ENCODE peak calls at places on chromosomes 13 and 19, in four cellular contexts. C is GM12878, Q is H1, G is HepG2. V is an unnamed sample.

GRCh38 chr19:13913352-13913751 is 7.4 kb downstream of the CC2D1A start:
- DNase-seq in C (no peak), Q (no peak), G (no peak), V (peak)

GRCh38 chr19:50380767-50381166 is 3.4 kb upstream of the POLD1 start:
- DNase-seq in C (no peak), Q (no peak), G (no peak), V (no peak)

GRCh38 chr19:46221981-46222610 is 7.4 kb upstream of the IGFL1 start:
- DNase-seq in C (no peak), Q (peak), G (no peak), V (no peak)

GRCh38 chr19:14434543-14435319 is 1.6 kb downstream of the PKN1 start:
- DNase-seq in C (no peak), Q (no peak), G (peak), V (peak)

GRCh38 chr19:31127132-31127967 is 221.9 kb downstream of the TSHZ3 start:
- DNase-seq in C (no peak), Q (no peak), G (no peak), V (no peak)

GRCh38 chr13:22061371-22061805 is 390.5 kb downstream of the FGF9 start:
- DNase-seq in C (peak), Q (no peak), G (no peak), V (no peak)

GRCh38 chr13:44508562-44509062 is 67.5 kb downstream of the TSC22D1 start:
- DNase-seq in C (no peak), Q (no peak), G (no peak), V (no peak)

GRCh38 chr13:60312851-60313505 is 84.0 kb upstream of the TDRD3 start:
- DNase-seq in C (no peak), Q (no peak), G (no peak), V (no peak)

GRCh38 chr19:23563326-23563725 is 123.7 kb downstream of the ZNF675 start:
- DNase-seq in C (no peak), Q (no peak), G (no peak), V (no peak)

GRCh38 chr13:48400820-48401219 is 12.1 kb downstream of the LPAR6 start:
- DNase-seq in C (peak), Q (no peak), G (no peak), V (no peak)

DNA sequence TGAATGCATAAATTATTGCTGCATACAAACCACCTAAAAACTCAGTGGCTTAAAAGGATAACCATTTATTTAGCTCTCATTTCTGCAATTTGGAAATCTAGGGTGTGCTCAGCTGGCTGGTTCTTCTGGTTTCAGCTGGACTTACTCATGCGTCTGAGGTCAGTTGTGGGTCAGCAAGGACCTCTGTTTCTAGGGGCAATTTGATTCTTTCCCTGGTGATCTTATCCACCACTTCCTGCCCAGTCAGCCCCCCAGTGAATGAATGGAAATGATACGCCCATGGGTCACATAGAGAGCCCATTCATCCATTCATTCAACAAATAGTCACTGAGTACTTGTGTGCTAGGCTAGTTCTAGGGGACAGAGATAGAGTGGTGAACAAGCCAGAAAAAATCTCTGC is 9.9 kb downstream of the FXYD5 start:
- DNase-seq in C (no peak), Q (no peak), G (no peak), V (no peak)
- TF ChIP-seq CBX5 in C (no peak), Q (no peak), G (no peak), V (no peak)

DNA sequence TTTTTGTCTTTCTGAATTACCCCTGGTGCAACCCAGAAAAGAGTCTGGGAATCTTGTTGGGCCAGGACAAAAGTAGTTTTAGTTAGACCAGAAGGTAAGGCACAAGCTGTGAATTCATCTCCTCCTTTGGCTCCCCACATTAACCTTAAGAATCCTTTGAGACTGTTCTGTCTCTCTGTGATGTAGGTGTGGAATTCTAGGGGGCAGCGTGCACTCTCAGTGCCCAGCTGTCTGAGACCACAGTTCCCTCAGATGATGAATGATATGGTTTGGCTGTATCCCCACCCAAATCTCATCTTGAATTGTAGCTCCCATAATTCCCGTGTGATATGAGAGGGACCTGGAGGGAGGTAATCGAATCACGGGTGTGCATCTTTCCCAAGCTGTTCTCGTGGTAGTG is 43.9 kb downstream of the ZNF506 start:
- DNase-seq in C (no peak), Q (no peak), G (no peak), V (no peak)
- TF ChIP-seq CBX5 in C (no peak), Q (no peak), G (no peak), V (no peak)

DNA sequence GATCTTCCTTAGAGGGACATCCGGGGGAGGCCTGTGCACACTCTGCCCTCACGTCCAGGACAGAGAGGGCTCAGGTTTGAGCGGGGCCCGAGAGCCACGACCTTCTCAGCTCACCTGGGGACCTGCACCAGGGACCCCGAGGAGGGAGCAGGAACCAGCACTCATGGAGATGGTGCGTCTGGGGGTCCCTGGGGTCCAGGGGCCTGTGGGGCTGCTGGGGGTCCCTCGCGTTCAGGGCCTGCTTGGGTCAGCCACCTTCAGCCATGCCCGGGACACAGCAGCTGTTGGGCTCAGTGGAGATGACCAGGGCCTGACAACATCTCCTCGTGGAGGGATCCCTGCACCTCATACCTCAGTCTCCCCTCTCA is 47.1 kb downstream of the TMEM255B start:
- DNase-seq in C (no peak), Q (no peak), G (no peak), V (no peak)
- TF ChIP-seq CBX5 in C (no peak), Q (no peak), G (no peak), V (no peak)

DNA sequence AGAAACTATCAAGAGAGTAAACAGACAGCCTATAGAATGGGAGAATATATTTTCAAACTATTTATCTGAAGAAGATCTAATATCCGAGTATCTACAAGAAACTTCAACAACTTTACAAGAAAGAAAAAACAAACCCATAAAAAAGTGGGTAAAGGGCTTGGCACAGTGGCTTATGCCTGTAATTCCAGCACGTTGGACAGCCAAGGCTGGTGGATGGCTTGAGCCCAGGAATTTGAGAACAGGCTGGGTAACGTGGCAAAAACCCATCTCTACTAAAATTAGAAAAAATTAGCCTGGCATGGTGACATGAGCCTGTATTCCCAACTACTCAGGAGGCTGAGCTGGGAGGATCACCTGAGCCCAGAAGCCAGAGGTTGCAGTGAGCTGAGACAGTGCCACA is 7.8 kb upstream of the LGALS16 start:
- DNase-seq in C (no peak), Q (no peak), G (no peak), V (no peak)
- TF ChIP-seq CBX5 in C (no peak), Q (no peak), G (no peak), V (no peak)

DNA sequence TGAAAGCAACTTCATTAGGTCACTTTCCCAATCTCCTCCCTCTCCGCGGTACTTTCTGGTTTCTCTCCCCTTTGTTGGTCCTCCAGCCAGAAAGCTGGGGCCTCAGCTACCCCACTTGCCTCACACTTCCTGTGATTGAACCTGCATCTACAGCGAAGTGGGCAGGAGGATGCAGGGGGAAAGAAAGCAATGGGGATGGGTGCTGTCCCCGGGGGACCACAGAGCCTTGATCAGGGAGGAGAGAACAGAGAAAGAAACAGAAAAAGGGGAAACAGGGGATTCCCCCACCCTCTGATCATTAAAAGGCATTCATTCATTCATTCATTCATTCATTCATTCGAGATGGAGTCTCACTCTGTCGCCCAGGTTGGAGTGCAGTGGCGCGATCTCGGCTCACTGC is 74.2 kb downstream of the TRPM4 start:
- DNase-seq in C (peak), Q (no peak), G (no peak), V (no peak)
- TF ChIP-seq CBX5 in C (no peak), Q (no peak), G (no peak), V (no peak)

GRCh38 chr13:113864303-113864890 is 521 bp upstream of the GAS6 start:
- DNase-seq in C (no peak), Q (no peak), G (no peak), V (no peak)

GRCh38 chr13:113863511-113864302 is at the start of gene GAS6:
- DNase-seq in C (no peak), Q (peak), G (no peak), V (peak)

GRCh38 chr13:113862191-113862765 is 1.6 kb downstream of the GAS6 start:
- DNase-seq in C (no peak), Q (peak), G (no peak), V (no peak)

GRCh38 chr13:113861433-113862030 is 2.3 kb downstream of the GAS6 start:
- DNase-seq in C (no peak), Q (peak), G (no peak), V (no peak)

GRCh38 chr13:113862766-113863510 is 938 bp downstream of the GAS6 start:
- DNase-seq in C (no peak), Q (peak), G (no peak), V (peak)
- TF ChIP-seq CBX5 in C (no peak), Q (no peak), G (no peak), V (no peak)

GRCh38 chr19:2212861-2213711 is 23.0 kb downstream of the PLEKHJ1 start:
- DNase-seq in C (no peak), Q (no peak), G (peak), V (no peak)

GRCh38 chr19:2213799-2214198 is 22.3 kb downstream of the PLEKHJ1 start:
- DNase-seq in C (no peak), Q (no peak), G (no peak), V (no peak)

GRCh38 chr19:2215281-2215751 is 20.8 kb downstream of the PLEKHJ1 start:
- DNase-seq in C (no peak), Q (no peak), G (no peak), V (peak)

GRCh38 chr19:2216361-2217225 is 19.5 kb downstream of the PLEKHJ1 start:
- DNase-seq in C (no peak), Q (no peak), G (no peak), V (no peak)

DNA sequence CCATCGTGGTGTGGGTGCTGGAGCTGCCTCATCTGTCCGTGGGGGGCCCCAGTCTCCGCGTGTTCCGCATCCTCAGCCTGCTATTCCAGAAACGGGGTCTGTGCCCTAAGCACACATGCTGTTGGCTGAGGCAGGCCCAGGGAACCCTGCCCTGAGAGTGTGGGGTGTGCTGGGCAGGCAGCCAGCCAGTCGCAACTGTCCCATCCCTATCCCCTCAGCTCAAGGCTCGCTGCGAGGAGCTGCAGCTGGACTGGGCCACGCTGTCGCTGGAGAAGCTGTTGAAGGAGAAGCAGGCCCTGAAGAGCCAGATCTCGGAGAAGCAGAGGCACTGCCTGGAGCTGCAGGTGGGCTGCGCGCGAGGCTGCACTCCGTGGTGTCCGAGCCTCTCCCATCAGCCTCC is 21.9 kb downstream of the PLEKHJ1 start:
- DNase-seq in C (no peak), Q (no peak), G (no peak), V (no peak)
- TF ChIP-seq CBX5 in C (no peak), Q (no peak), G (no peak), V (no peak)

V was measured in K562.